ENCODE peak calls at places on chromosomes 11 and 22, in ten cellular contexts. P, N, S, Z, Q, B, A, M, H and O are unnamed samples.

GRCh38 chr11:9047986-9048522 is 43.3 kb downstream of the SCUBE2 start:
- DNase-seq in Z (no peak), N (no peak), H (no peak), P (no peak), Q (peak), B (no peak), A (no peak), S (no peak), M (no peak), O (no peak)

GRCh38 chr11:12088531-12088930 is 21.9 kb upstream of the MICAL2 start:
- DNase-seq in M (no peak), Z (no peak), H (no peak), B (no peak), P (no peak), A (no peak), S (no peak), N (no peak), Q (no peak), O (no peak)

GRCh38 chr11:13446444-13446843 is 16.6 kb downstream of the BTBD10 start:
- DNase-seq in Q (peak), B (peak), Z (no peak), N (no peak), A (no peak), P (no peak), H (no peak), S (no peak), M (no peak), O (peak)

GRCh38 chr22:45268167-45268957 is 16.4 kb upstream of the UPK3A start:
- DNase-seq in H (peak), P (no peak), S (peak), B (no peak), Q (no peak), M (no peak), Z (no peak), A (no peak), N (no peak), O (no peak)

GRCh38 chr11:41497974-41498373 is 38.5 kb upstream of the LRRC4C start:
- DNase-seq in P (no peak), Q (peak), N (no peak), S (no peak), Z (no peak), B (no peak), H (no peak), M (no peak), A (no peak), O (no peak)

GRCh38 chr11:70826541-70826943 is 425.8 kb downstream of the SHANK2 start:
- DNase-seq in P (no peak), Z (no peak), S (no peak), M (no peak), Q (peak), A (no peak), N (no peak), B (peak), H (no peak), O (peak)

GRCh38 chr11:71937826-71938225 is 9.0 kb downstream of the RNF121 start:
- DNase-seq in Z (no peak), N (no peak), B (no peak), P (no peak), H (no peak), Q (peak), A (no peak), S (no peak), M (no peak), O (no peak)

GRCh38 chr22:49724030-49724892 is 103.4 kb downstream of the BRD1 start:
- DNase-seq in N (no peak), A (no peak), P (no peak), Q (no peak), B (no peak), Z (no peak), H (no peak), S (no peak), M (no peak), O (no peak)

GRCh38 chr22:17269224-17269606 is 50.0 kb upstream of the ADA2 start:
- DNase-seq in S (no peak), M (no peak), Z (no peak), A (no peak), H (no peak), Q (no peak), B (no peak), N (no peak), P (no peak), O (no peak)

GRCh38 chr11:68538025-68538424 is 77.5 kb downstream of the PPP6R3 start:
- DNase-seq in H (no peak), M (no peak), B (no peak), P (no peak), Q (no peak), Z (no peak), A (no peak), N (no peak), S (no peak), O (no peak)

GRCh38 chr11:93392862-93393261 is 62.3 kb downstream of the DEUP1 start:
- DNase-seq in H (no peak), Q (no peak), B (no peak), S (no peak), P (no peak), A (no peak), N (no peak), Z (no peak), M (no peak), O (no peak)

GRCh38 chr11:109236696-109237095 is 185.3 kb upstream of the C11orf87 start:
- DNase-seq in Z (no peak), N (no peak), S (no peak), Q (peak), B (no peak), P (no peak), M (no peak), H (no peak), A (no peak), O (peak)

GRCh38 chr11:102813484-102813883 is 15.5 kb upstream of the MMP1 start:
- DNase-seq in M (no peak), S (no peak), B (no peak), Q (no peak), A (no peak), P (no peak), N (no peak), Z (no peak), H (no peak), O (peak)

GRCh38 chr11:44631831-44632230 is 66.4 kb downstream of the CD82 start:
- DNase-seq in B (no peak), M (no peak), N (peak), P (no peak), A (no peak), Z (no peak), H (no peak), Q (no peak), S (no peak), O (no peak)

GRCh38 chr11:73372371-73372993 is 3.7 kb upstream of the RELT start:
- DNase-seq in B (no peak), H (no peak), Z (no peak), N (no peak), S (no peak), M (no peak), P (peak), Q (peak), A (no peak), O (no peak)

GRCh38 chr11:2185324-2186085 is 13.9 kb upstream of the TH start:
- DNase-seq in H (no peak), N (no peak), Z (no peak), M (no peak), Q (no peak), S (no peak), A (no peak), B (no peak), P (no peak), O (no peak)

GRCh38 chr22:39666926-39667325 is 96.4 kb downstream of the CACNA1I start:
- DNase-seq in A (no peak), N (no peak), Q (no peak), Z (no peak), P (no peak), H (no peak), M (no peak), S (no peak), B (no peak), O (no peak)

GRCh38 chr11:105297463-105297862 is 157.9 kb upstream of the CARD18 start:
- DNase-seq in A (peak), B (peak), Z (peak), N (no peak), M (peak), S (no peak), Q (peak), P (no peak), H (no peak), O (peak)

GRCh38 chr11:2694995-2695939 is 4.5 kb downstream of the KCNQ1OT1 start:
- DNase-seq in B (no peak), Z (no peak), H (no peak), A (no peak), P (no peak), S (no peak), Q (no peak), N (no peak), M (no peak), O (no peak)

GRCh38 chr11:16603890-16604783 is 134.3 kb upstream of the C11orf58 start:
- DNase-seq in Q (peak), P (peak), M (no peak), N (no peak), H (peak), S (peak), B (no peak), Z (peak), A (no peak), O (peak)

GRCh38 chr22:46593211-46593676 is 26.9 kb upstream of the GRAMD4 start:
- DNase-seq in P (no peak), N (peak), M (no peak), Q (no peak), Z (no peak), S (peak), H (no peak), B (no peak), A (no peak), O (no peak)

GRCh38 chr11:17747131-17747955 is 12.8 kb downstream of the KCNC1 start:
- DNase-seq in P (peak), M (no peak), S (no peak), B (no peak), Q (no peak), A (no peak), H (no peak), Z (no peak), N (no peak), O (no peak)

DNA sequence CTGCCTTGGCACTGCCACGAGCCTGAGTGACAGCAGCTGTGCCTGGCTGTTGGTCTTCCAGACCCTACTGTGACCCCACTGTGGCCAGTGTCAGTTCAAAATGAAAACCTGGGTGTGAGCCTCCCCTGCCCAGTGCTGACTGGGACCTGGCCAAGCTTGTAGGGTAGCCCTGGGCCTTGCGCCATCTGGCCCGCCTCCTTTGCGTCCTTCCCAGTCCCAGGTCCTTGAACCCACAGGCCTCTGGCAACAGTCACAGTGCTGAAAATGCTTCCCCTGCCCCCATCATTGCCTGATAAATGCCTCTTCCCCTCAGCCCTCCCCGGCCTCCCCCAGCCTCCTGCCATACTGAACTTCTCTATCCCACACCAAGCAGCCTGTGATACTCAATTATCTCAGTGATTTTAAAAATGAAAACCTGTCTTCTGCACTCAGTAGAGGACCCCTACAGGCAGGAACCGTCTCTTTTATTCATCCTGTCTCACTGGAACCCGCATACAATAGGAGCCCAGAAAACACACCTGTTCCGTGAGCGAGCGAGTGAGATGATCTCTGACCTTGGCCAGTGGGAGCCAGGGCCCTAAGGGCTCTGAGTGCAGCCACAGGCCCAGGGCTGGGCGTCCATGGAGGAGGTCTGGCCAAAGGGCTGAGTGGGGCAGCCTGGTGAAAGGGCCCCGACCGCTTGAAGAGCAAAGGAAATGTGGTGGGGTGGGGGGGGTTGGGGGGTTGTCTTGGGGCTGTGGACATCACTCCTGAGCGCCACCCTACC is 49.6 kb upstream of the TTLL12 start:
- DNase-seq in B (no peak), Z (no peak), N (no peak), P (no peak), M (no peak), S (peak), H (peak), A (no peak), Q (peak), O (no peak)
- TF ChIP-seq CTCF in B (no peak), Z (no peak), N (no peak), P (no peak), M (no peak), S (no peak), H (no peak), A (no peak), Q (no peak), O (no peak)

GRCh38 chr11:56624661-56625110 is 10.0 kb upstream of the OR5M1 start:
- DNase-seq in Z (peak), N (no peak), M (peak), P (peak), S (no peak), H (no peak), B (peak), Q (peak), A (no peak), O (peak)
- TF ChIP-seq CTCF in Z (no peak), N (no peak), M (peak), P (peak), S (no peak), H (peak), B (peak), Q (peak), A (peak), O (peak)

GRCh38 chr11:64644348-64645242 is 53.6 kb downstream of the SLC22A12 start:
- DNase-seq in M (no peak), Q (no peak), P (no peak), B (no peak), N (no peak), H (no peak), S (no peak), Z (no peak), A (no peak), O (peak)
- TF ChIP-seq CTCF in M (no peak), Q (no peak), P (no peak), B (no peak), N (no peak), H (no peak), S (no peak), Z (no peak), A (peak), O (peak)

GRCh38 chr11:19389787-19390303 is 149.1 kb upstream of the E2F8 start:
- DNase-seq in P (no peak), A (no peak), Q (peak), S (no peak), N (peak), B (no peak), M (no peak), H (no peak), Z (no peak), O (no peak)
- TF ChIP-seq CTCF in P (no peak), A (no peak), Q (no peak), S (no peak), N (no peak), B (no peak), M (no peak), H (no peak), Z (no peak), O (no peak)

GRCh38 chr22:21106000-21106399 is 60.3 kb downstream of the LRRC74B start:
- DNase-seq in N (no peak), B (no peak), Q (no peak), A (no peak), S (no peak), Z (no peak), H (no peak), M (no peak), P (no peak), O (peak)

GRCh38 chr22:21102659-21103267 is 57.0 kb downstream of the LRRC74B start:
- DNase-seq in N (peak), P (peak), S (peak), M (no peak), B (no peak), H (peak), Z (peak), A (peak), Q (peak), O (peak)

GRCh38 chr22:21105294-21105693 is 59.5 kb downstream of the LRRC74B start:
- DNase-seq in M (no peak), S (no peak), Q (no peak), N (no peak), H (no peak), A (no peak), P (no peak), B (no peak), Z (no peak), O (no peak)

GRCh38 chr22:21103633-21104032 is 57.9 kb downstream of the LRRC74B start:
- DNase-seq in M (no peak), N (no peak), A (no peak), Q (no peak), S (no peak), H (no peak), B (no peak), Z (no peak), P (no peak), O (no peak)

DNA sequence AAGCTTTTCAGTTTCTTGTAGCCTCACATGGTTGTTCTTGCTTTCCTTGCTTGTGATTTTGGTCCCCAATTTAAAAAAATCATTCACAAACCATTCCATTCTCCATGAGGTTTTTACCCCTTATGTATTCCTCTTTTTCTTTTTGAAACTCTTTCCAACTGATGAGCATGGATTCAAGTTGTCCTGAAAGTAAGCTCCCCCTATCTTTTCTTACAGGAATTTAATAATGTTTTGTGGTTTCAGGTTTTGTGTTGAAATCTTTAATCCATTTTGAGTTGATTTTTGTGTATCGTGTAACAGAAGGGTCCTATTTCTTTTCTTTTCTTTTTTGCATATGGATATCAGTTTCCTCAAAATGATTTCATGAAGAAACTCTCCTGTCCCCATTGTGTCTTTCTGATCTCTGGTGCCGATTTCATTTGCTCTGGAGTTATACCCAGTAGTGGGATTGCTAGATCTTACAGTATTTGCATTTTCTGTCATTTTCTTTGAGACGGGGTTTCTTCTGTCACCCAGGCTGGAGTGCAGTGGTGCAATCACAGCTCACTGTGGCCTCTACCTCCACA is 58.5 kb downstream of the LRRC74B start:
- DNase-seq in S (no peak), N (no peak), M (no peak), H (no peak), A (no peak), P (no peak), Q (no peak), B (no peak), Z (no peak), O (no peak)
- TF ChIP-seq CTCF in S (no peak), N (no peak), M (no peak), H (no peak), A (no peak), P (peak), Q (no peak), B (no peak), Z (no peak), O (no peak)

GRCh38 chr11:60345489-60345888 is 18.4 kb downstream of the MS4A6E start:
- DNase-seq in H (peak), Q (no peak), B (no peak), M (no peak), N (no peak), A (no peak), Z (no peak), P (peak), S (peak), O (peak)

GRCh38 chr11:60344146-60344545 is 17.1 kb downstream of the MS4A6E start:
- DNase-seq in M (no peak), B (no peak), H (no peak), S (no peak), Z (no peak), P (no peak), A (no peak), Q (no peak), N (no peak), O (no peak)

GRCh38 chr11:60349990-60350389 is 22.9 kb downstream of the MS4A6E start:
- DNase-seq in S (no peak), M (no peak), P (no peak), N (no peak), Z (no peak), H (no peak), B (no peak), A (no peak), Q (no peak), O (no peak)

GRCh38 chr11:60347084-60347797 is 20.2 kb downstream of the MS4A6E start:
- DNase-seq in B (no peak), S (no peak), H (no peak), Z (no peak), A (no peak), P (no peak), Q (no peak), M (no peak), N (no peak), O (no peak)

DNA sequence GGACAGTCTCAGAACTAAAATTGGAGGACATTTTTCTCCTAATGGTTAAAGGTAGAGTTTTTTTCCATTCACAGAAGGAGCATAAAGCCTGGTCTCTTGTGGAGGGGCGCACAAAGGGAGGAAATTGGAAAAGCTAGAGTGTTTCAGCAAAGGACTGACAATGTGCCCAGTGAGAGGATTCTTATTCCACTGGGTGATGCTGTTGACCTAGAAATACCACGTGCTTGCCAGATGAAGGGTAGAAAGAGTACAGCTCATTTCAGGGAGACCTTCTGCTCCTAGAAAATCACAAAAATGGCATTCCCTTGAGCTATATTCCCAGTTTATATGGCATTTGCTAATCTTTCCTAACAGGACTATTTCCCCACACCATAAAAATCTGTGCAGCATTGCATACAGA is 21.1 kb downstream of the MS4A6E start:
- DNase-seq in A (no peak), N (no peak), S (no peak), H (no peak), Q (no peak), M (no peak), Z (no peak), P (no peak), B (no peak), O (no peak)
- TF ChIP-seq CTCF in A (no peak), N (no peak), S (no peak), H (no peak), Q (no peak), M (no peak), Z (no peak), P (no peak), B (no peak), O (no peak)

GRCh38 chr11:131037873-131038272 is 121.6 kb upstream of the SNX19 start:
- DNase-seq in N (no peak), B (no peak), A (no peak), Q (no peak), M (no peak), S (no peak), Z (no peak), P (no peak), H (no peak), O (no peak)
- TF ChIP-seq CTCF in N (no peak), B (no peak), A (no peak), Q (no peak), M (no peak), S (no peak), Z (no peak), P (no peak), H (no peak), O (no peak)

DNA sequence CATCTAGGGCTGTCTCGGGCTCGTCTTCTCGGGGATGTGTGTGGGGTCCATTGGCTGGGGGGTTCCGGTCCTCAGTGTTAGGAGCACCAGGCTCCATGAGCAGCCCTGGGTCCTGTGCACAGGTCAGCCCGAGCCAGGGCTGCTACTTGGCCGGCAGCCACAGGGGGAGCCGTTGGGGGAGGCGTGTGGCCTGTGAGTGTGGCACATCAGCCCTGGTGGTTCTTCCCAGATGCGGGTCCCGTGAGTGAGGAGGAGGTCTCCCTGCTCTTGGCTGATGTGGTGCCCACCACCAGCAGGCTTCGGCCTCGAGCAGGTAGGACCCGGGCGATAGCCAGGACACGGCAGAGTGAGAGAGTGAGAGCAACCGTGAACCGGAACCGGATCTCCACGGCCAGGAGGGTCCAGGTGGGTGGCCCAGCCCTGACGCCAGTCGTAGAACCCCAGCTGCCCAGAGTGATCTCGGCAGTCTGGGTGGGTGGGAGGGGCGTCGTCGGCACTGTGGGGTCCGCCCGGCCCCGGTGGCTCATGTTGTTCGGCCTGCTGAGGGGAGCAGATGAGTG is 18.5 kb downstream of the IRF7 start:
- DNase-seq in B (no peak), A (no peak), Z (no peak), H (no peak), M (no peak), P (peak), N (no peak), Q (no peak), S (no peak), O (no peak)
- TF ChIP-seq CTCF in B (no peak), A (peak), Z (no peak), H (no peak), M (peak), P (no peak), N (no peak), Q (peak), S (no peak), O (no peak)